ENCODE peak calls at places on chromosomes 11 and 22, in five cellular contexts. One of them, this sample, is unnamed.

GRCh38 chr22:37126383-37126782 is 16.9 kb upstream of the TMPRSS6 start:
- DNase-seq in GM12891: no peak
- DNase-seq in neural crest cell: no peak
- DNase-seq in naive thymus-derived CD8-positive, alpha-beta T cell: no peak
- DNase-seq in substantia nigra: no peak
- DNase-seq in this sample: no peak

GRCh38 chr11:66510271-66510989 is at the start of gene BBS1:
- DNase-seq in neural crest cell: peak
- DNase-seq in naive thymus-derived CD8-positive, alpha-beta T cell: peak
- DNase-seq in substantia nigra: peak
- DNase-seq in GM12891: peak
- DNase-seq in this sample: peak

GRCh38 chr11:132060546-132060945 is 690.1 kb downstream of the NTM start:
- DNase-seq in neural crest cell: no peak
- DNase-seq in GM12891: no peak
- DNase-seq in substantia nigra: no peak
- DNase-seq in naive thymus-derived CD8-positive, alpha-beta T cell: no peak
- DNase-seq in this sample: no peak

GRCh38 chr22:41768420-41768819 is 32.1 kb upstream of the CCDC134 start:
- DNase-seq in GM12891: no peak
- DNase-seq in naive thymus-derived CD8-positive, alpha-beta T cell: no peak
- DNase-seq in neural crest cell: no peak
- DNase-seq in substantia nigra: no peak
- DNase-seq in this sample: no peak

GRCh38 chr22:39472570-39473556 is 16.1 kb downstream of the MGAT3 start:
- DNase-seq in naive thymus-derived CD8-positive, alpha-beta T cell: no peak
- DNase-seq in GM12891: no peak
- DNase-seq in neural crest cell: no peak
- DNase-seq in substantia nigra: no peak
- DNase-seq in this sample: no peak

GRCh38 chr22:33743756-33744155 is 176.5 kb downstream of the LARGE1 start:
- DNase-seq in naive thymus-derived CD8-positive, alpha-beta T cell: no peak
- DNase-seq in neural crest cell: no peak
- DNase-seq in GM12891: peak
- DNase-seq in substantia nigra: no peak
- DNase-seq in this sample: no peak

GRCh38 chr22:50403701-50404101 is 60.6 kb downstream of the PPP6R2 start:
- DNase-seq in GM12891: no peak
- DNase-seq in neural crest cell: no peak
- DNase-seq in substantia nigra: peak
- DNase-seq in naive thymus-derived CD8-positive, alpha-beta T cell: no peak
- DNase-seq in this sample: peak

GRCh38 chr22:20429254-20430100 is 8.1 kb downstream of the SCARF2 start:
- DNase-seq in neural crest cell: no peak
- DNase-seq in naive thymus-derived CD8-positive, alpha-beta T cell: peak
- DNase-seq in substantia nigra: no peak
- DNase-seq in GM12891: peak
- DNase-seq in this sample: no peak

GRCh38 chr22:37696657-37697539 is at the start of gene TRIOBP:
- DNase-seq in substantia nigra: peak
- DNase-seq in neural crest cell: peak
- DNase-seq in GM12891: peak
- DNase-seq in naive thymus-derived CD8-positive, alpha-beta T cell: peak
- DNase-seq in this sample: peak

GRCh38 chr11:118153516-118153915 is 893 bp upstream of the SCN4B start:
- DNase-seq in neural crest cell: no peak
- DNase-seq in GM12891: no peak
- DNase-seq in substantia nigra: no peak
- DNase-seq in naive thymus-derived CD8-positive, alpha-beta T cell: no peak
- DNase-seq in this sample: no peak

GRCh38 chr22:49197500-49197899 is 630.2 kb downstream of the BRD1 start:
- DNase-seq in substantia nigra: no peak
- DNase-seq in GM12891: no peak
- DNase-seq in naive thymus-derived CD8-positive, alpha-beta T cell: no peak
- DNase-seq in neural crest cell: no peak
- DNase-seq in this sample: peak